ENCODE peak calls at places on chromosomes 6 and 20, in seven cellular contexts. I is transverse colon, Z is breast epithelium, Q is esophagus muscularis mucosa, M is prostate gland, N is GM23338, U is suprapubic skin. S is an unnamed sample.
A peak's percentile ranks its signal among the peaks of the same experiment; 100 is the strongest.

GRCh38 chr6:80460396-80460912 is 354.0 kb downstream of the BCKDHB start:
- DNase-seq in U (no peak), M (no peak), I (no peak), Q (no peak), N (no peak), Z (no peak), S (no peak)

GRCh38 chr20:9518776-9519175 is 4.4 kb downstream of the LAMP5 start:
- DNase-seq in U (no peak), Z (no peak), Q (no peak), I (no peak), M (no peak), N (peak; percentile 84), S (no peak)

GRCh38 chr20:62936996-62937352 is 973 bp upstream of the GID8 start:
- DNase-seq in N (no peak), Z (no peak), M (no peak), Q (no peak), U (no peak), I (no peak), S (no peak)

GRCh38 chr6:114747995-114748625 is 405.3 kb upstream of the HS3ST5 start:
- DNase-seq in U (no peak), N (peak; percentile 58), I (no peak), M (no peak), Q (no peak), Z (no peak), S (peak; percentile 56)

GRCh38 chr6:135114355-135115145 is 59.9 kb upstream of the HBS1L start:
- DNase-seq in Q (no peak), M (no peak), N (no peak), U (no peak), I (no peak), Z (no peak), S (no peak)

GRCh38 chr6:83226517-83226916 is 33.4 kb downstream of the RWDD2A start:
- DNase-seq in N (no peak), M (no peak), Q (no peak), Z (no peak), I (no peak), U (no peak), S (no peak)

GRCh38 chr6:168310945-168311344 is 8.6 kb downstream of the DACT2 start:
- DNase-seq in M (no peak), U (no peak), N (no peak), I (no peak), Q (no peak), Z (no peak), S (no peak)

GRCh38 chr6:135334169-135334568 is 153.1 kb downstream of the MYB start:
- DNase-seq in Q (no peak), M (no peak), I (no peak), Z (no peak), U (no peak), N (no peak), S (no peak)

GRCh38 chr20:32053648-32054047 is 1.6 kb downstream of the HCK start:
- DNase-seq in Z (no peak), M (no peak), U (no peak), Q (no peak), N (no peak), I (no peak), S (no peak)
- H3K27me3 ChIP-seq in Z (peaks cover 3% of the 10 kb centered on the region), M (peaks cover 5% of the 10 kb centered on the region), U (peaks cover 74% of the 10 kb centered on the region), Q (no peaks in the 10 kb centered on the region), N (peaks cover 58% of the 10 kb centered on the region), I (peaks cover 89% of the 10 kb centered on the region), S (peaks cover 15% of the 10 kb centered on the region)

DNA sequence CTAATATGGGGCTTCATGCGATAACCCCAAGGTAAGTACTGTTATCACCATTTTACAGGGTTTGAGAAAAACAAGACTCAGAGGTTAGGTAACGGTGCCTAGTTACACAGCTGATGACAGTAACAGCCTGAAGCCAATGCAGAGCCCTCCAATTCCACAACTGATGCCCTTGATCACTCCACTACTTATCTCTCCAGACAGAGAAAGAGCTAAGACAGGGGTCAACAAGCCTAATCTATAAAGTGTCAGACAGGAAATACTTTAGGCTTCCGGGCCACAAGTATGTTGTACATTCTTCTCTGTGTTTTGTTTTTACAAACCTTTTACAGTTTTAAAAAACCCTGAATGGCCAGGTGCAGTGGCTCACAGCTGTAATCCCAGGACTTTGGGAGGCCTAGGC is 50.9 kb downstream of the MAP7 start:
- DNase-seq in Z (no peak), M (no peak), Q (no peak), U (no peak), I (no peak), N (no peak), S (no peak)
- TF ChIP-seq POLR2AphosphoS5 in Z (no peak), M (no peak), Q (no peak), U (no peak), I (no peak), N (no peak), S (no peak)

GRCh38 chr20:46539113-46539512 is 11.3 kb downstream of the OCSTAMP start:
- DNase-seq in Q (no peak), Z (no peak), M (no peak), I (no peak), U (no peak), N (peak; percentile 78), S (no peak)
- TF ChIP-seq CTCF in Q (no peak), Z (no peak), M (no peak), I (no peak), U (no peak), N (peak; percentile 17), S (no peak)

DNA sequence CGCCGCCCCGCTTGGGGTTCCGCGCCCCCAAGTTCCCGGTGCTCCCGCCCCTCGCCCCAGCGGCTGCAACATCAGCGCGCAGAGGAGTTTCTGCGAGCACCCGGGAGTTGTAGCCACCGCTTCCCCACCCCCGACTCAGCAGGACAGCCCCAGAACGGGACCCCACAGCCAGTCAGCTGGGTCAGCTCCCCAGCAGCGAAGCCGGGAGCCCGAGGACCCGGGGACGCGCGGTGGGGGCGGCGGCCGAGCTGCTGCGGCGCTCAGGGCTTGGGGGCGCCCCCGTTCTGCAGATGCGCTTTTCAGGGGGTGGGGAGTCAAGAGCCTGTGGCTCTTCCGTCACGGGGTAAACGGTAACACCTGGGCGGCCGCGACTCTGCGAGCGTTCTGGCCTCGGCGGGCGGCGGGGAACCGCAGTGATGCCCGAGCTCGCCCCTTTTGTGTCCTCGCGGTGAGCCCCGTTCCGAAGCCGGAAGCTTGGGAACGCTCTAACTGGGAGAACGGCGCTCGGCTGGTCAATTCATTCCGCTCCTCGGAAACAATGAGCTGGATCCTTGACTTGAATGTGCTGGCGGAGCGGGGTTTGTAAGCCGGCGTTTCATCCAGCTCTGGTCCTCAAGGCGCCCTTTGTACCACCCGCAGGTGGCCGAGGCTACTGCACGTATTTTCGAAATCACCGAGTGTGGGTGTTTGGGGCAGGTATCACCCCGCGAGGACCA is 775 bp downstream of the PLEKHG1 start:
- DNase-seq in Q (no peak), Z (peak; percentile 73), I (peak; percentile 83), M (peak; percentile 57), U (peak; percentile 77), N (peak; percentile 95), S (peak; percentile 73)
- H3K27me3 ChIP-seq in Q (no peaks in the 10 kb centered on the region), Z (no peaks in the 10 kb centered on the region), I (no peaks in the 10 kb centered on the region), M (no peaks in the 10 kb centered on the region), U (peaks cover 6% of the 10 kb centered on the region), N (peaks cover 62% of the 10 kb centered on the region), S (peaks cover 4% of the 10 kb centered on the region)

GRCh38 chr6:169724554-169725269 is 412 bp upstream of the PHF10 start:
- DNase-seq in M (peak; percentile 40), N (peak; percentile 72), I (peak; percentile 59), U (peak; percentile 72), Z (peak; percentile 24), Q (peak; percentile 92), S (peak; percentile 55)
- TF ChIP-seq POLR2AphosphoS5 in M (peak; percentile 20), N (peak; percentile 88), I (peak; percentile 18), U (no peak), Z (peak; percentile 54), Q (peak; percentile 73), S (peak; percentile 81)

DNA sequence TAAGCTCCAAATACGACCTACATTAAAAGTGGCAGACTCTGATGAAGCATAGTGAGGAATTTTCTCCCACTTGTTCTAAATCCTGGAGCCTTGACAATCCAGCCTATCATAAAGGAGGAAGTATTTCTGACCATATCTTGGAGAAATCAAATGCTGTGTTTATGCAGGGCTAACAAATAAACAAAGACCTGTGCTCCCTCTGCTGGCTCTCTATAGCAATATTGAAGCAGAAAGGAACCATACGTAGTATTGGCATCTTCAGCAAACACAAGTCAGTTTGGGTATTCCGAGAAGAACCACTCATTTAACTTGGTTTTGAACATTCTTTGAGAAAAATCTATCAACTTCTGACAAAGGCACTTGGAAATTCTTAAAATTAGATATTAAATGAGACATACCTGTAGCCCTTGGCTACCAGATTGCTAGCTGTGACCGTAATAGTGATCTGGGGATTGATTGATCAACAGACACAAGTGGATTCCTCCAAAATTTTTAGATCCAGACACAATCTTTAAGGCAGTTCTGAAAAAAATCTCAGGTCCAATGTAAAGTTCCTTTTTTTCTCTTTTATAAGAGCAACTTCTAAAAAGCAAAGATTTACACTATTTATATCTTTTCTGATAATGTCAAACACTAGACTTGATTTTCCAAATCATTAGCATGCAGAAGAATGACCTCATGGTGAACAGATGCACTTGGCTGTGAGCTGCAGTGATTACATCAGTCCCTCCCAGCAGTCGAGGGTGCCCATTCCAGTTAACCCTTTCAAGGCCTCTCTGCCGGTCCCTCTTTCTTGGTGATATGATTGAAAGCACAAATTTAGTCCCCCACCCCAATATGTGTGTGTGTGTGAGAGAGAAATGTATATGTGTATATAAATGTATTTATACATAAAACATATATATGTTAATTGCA is 40.2 kb downstream of the INSM1 start:
- DNase-seq in M (no peak), Q (no peak), Z (no peak), U (no peak), I (no peak), N (peak; percentile 46), S (no peak)
- TF ChIP-seq CTCF in M (no peak), Q (no peak), Z (no peak), U (no peak), I (no peak), N (peak; percentile 67), S (no peak)

GRCh38 chr6:137005073-137005472 is 39.7 kb downstream of the IL20RA start:
- DNase-seq in I (no peak), Z (no peak), U (no peak), Q (peak; percentile 60), N (no peak), M (no peak), S (no peak)
- H3K27me3 ChIP-seq in I (no peaks in the 10 kb centered on the region), Z (no peaks in the 10 kb centered on the region), U (no peaks in the 10 kb centered on the region), Q (no peaks in the 10 kb centered on the region), N (no peaks in the 10 kb centered on the region), M (no peaks in the 10 kb centered on the region), S (no peaks in the 10 kb centered on the region)